ENCODE peak calls at places on chromosomes 13 and 19, in six cellular contexts. B is astrocyte of the cerebellum, O is GM23248, V is stomach, U is lung, N is dorsolateral prefrontal cortex. A is an unnamed sample.

GRCh38 chr13:51101636-51102218 is 9.3 kb downstream of the C13orf42 start:
- DNase-seq in B (no peak), O (no peak), V (no peak), U (no peak), N (no peak), A (no peak)

GRCh38 chr13:73169971-73170370 is 111.2 kb downstream of the KLF5 start:
- DNase-seq in B (no peak), O (no peak), V (no peak), U (no peak), N (no peak), A (no peak)

GRCh38 chr13:101053289-101053688 is 363.0 kb downstream of the NALCN start:
- DNase-seq in B (no peak), O (peak; percentile 11), V (no peak), U (no peak), N (no peak), A (peak; percentile 45)

GRCh38 chr19:46297700-46298476 is 1.0 kb downstream of the HIF3A start:
- DNase-seq in B (no peak), O (no peak), V (peak; percentile 50), U (peak; percentile 71), N (peak; percentile 38), A (peak; percentile 45)

GRCh38 chr19:1863638-1864479 is 480 bp upstream of the KLF16 start:
- DNase-seq in B (peak; percentile 78), O (peak; percentile 97), V (peak; percentile 91), U (peak; percentile 89), N (peak; percentile 77), A (peak; percentile 97)

GRCh38 chr19:41682437-41682836 is 5.6 kb downstream of the CEACAM7 start:
- DNase-seq in B (no peak), O (no peak), V (no peak), U (no peak), N (no peak), A (no peak)

GRCh38 chr13:96632536-96633320 is 361.5 kb downstream of the OXGR1 start:
- DNase-seq in B (peak; percentile 54), O (no peak), V (no peak), U (no peak), N (peak; percentile 9), A (no peak)

GRCh38 chr13:60019119-60019993 is 144.4 kb downstream of the DIAPH3 start:
- DNase-seq in B (peak; percentile 6), O (no peak), V (no peak), U (no peak), N (no peak), A (peak; percentile 27)

GRCh38 chr13:46171739-46172138 is 10.2 kb downstream of the LCP1 start:
- DNase-seq in B (no peak), O (no peak), V (no peak), U (no peak), N (no peak), A (no peak)
- H3K4me3 ChIP-seq in B (no peak overlapping the region), O (no peak overlapping the region), V (no peak overlapping the region), U (no peak overlapping the region), N (no peak overlapping the region), A (no peak overlapping the region)

GRCh38 chr13:56020425-56020824 is 1120.3 kb upstream of the PRR20A start:
- DNase-seq in B (no peak), O (no peak), V (no peak), U (no peak), N (no peak), A (no peak)
- H3K4me3 ChIP-seq in B (no peak overlapping the region), O (no peak overlapping the region), V (no peak overlapping the region), U (no peak overlapping the region), N (no peak overlapping the region), A (no peak overlapping the region)

GRCh38 chr19:15199219-15199651 is 1.6 kb downstream of the NOTCH3 start:
- DNase-seq in B (no peak), O (no peak), V (no peak), U (no peak), N (no peak), A (no peak)
- H3K4me3 ChIP-seq in B (peak overlapping the region; percentile 58), O (peak overlapping the region; percentile 86), V (peak overlapping the region; percentile 46), U (peak overlapping the region; percentile 14), N (peak overlapping the region; percentile 56), A (peak overlapping the region; percentile 8)

GRCh38 chr13:110055089-110055488 is 251.9 kb downstream of the COL4A1 start:
- DNase-seq in B (no peak), O (peak; percentile 33), V (no peak), U (no peak), N (no peak), A (no peak)

GRCh38 chr13:110061270-110061669 is 245.7 kb downstream of the COL4A1 start:
- DNase-seq in B (no peak), O (no peak), V (no peak), U (no peak), N (no peak), A (no peak)

GRCh38 chr13:110054041-110054440 is 252.9 kb downstream of the COL4A1 start:
- DNase-seq in B (no peak), O (no peak), V (no peak), U (no peak), N (no peak), A (no peak)

GRCh38 chr13:110057052-110057451 is 249.9 kb downstream of the COL4A1 start:
- DNase-seq in B (no peak), O (no peak), V (no peak), U (no peak), N (no peak), A (no peak)

GRCh38 chr13:110056640-110057039 is 250.3 kb downstream of the COL4A1 start:
- DNase-seq in B (no peak), O (no peak), V (no peak), U (no peak), N (no peak), A (no peak)
- H3K4me3 ChIP-seq in B (no peak overlapping the region), O (no peak overlapping the region), V (no peak overlapping the region), U (no peak overlapping the region), N (peak overlapping the region; percentile 2), A (no peak overlapping the region)

GRCh38 chr19:30718728-30719127 is 346.5 kb downstream of the ZNF536 start:
- DNase-seq in B (no peak), O (no peak), V (no peak), U (no peak), N (no peak), A (no peak)
- H3K4me3 ChIP-seq in B (peak overlapping the region; percentile 54), O (peak overlapping the region; percentile 87), V (peak overlapping the region; percentile 75), U (no peak overlapping the region), N (peak overlapping the region; percentile 79), A (peak overlapping the region; percentile 88)

DNA sequence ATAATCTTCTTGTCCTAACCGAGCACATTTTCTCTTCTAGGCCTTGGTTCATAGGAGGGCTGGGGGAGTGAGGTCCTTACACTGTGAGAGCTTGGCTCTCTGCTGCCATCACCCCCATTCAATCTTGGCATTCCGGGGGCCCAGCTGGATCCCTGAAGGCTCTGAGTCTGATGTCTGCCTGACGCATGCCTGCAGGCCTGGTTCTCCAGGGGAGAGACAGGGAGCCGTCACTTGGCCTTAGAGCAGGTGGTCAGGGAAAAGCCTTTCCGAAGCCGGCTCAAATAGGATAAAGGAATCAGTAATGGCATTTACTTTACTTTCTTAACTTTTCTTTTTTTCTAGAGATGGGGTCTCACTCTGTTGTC is 110.5 kb downstream of the KDM4B start:
- DNase-seq in B (no peak), O (no peak), V (no peak), U (no peak), N (no peak), A (no peak)
- H3K4me3 ChIP-seq in B (no peak overlapping the region), O (no peak overlapping the region), V (no peak overlapping the region), U (no peak overlapping the region), N (no peak overlapping the region), A (no peak overlapping the region)

GRCh38 chr13:44156294-44156658 is 217.3 kb upstream of the SERP2 start:
- DNase-seq in B (no peak), O (no peak), V (no peak), U (no peak), N (no peak), A (no peak)

GRCh38 chr13:44153536-44153935 is 220.1 kb upstream of the SERP2 start:
- DNase-seq in B (no peak), O (no peak), V (no peak), U (no peak), N (no peak), A (no peak)

GRCh38 chr13:44157614-44158013 is 216.0 kb upstream of the SERP2 start:
- DNase-seq in B (no peak), O (no peak), V (no peak), U (no peak), N (no peak), A (no peak)

GRCh38 chr13:44158055-44158655 is 215.5 kb upstream of the SERP2 start:
- DNase-seq in B (no peak), O (no peak), V (no peak), U (no peak), N (no peak), A (no peak)

GRCh38 chr13:44155422-44156293 is 218.0 kb upstream of the SERP2 start:
- DNase-seq in B (no peak), O (peak; percentile 69), V (peak; percentile 70), U (peak; percentile 76), N (no peak), A (no peak)
- H3K4me3 ChIP-seq in B (no peak overlapping the region), O (peak overlapping the region; percentile 63), V (peak overlapping the region; percentile 2), U (no peak overlapping the region), N (peak overlapping the region; percentile 40), A (peak overlapping the region; percentile 72)

GRCh38 chr19:14434157-14434501 is 1.0 kb downstream of the PKN1 start:
- DNase-seq in B (no peak), O (peak; percentile 43), V (peak; percentile 28), U (no peak), N (no peak), A (peak; percentile 12)

GRCh38 chr19:14435320-14436050 is 2.4 kb downstream of the PKN1 start:
- DNase-seq in B (no peak), O (no peak), V (no peak), U (no peak), N (no peak), A (no peak)

GRCh38 chr19:14432817-14433453 is at the start of gene PKN1:
- DNase-seq in B (no peak), O (peak; percentile 75), V (peak; percentile 57), U (no peak), N (peak; percentile 41), A (peak; percentile 77)

GRCh38 chr19:14433454-14434156 is 499 bp downstream of the PKN1 start:
- DNase-seq in B (no peak), O (peak; percentile 39), V (peak; percentile 62), U (no peak), N (no peak), A (peak; percentile 34)

DNA sequence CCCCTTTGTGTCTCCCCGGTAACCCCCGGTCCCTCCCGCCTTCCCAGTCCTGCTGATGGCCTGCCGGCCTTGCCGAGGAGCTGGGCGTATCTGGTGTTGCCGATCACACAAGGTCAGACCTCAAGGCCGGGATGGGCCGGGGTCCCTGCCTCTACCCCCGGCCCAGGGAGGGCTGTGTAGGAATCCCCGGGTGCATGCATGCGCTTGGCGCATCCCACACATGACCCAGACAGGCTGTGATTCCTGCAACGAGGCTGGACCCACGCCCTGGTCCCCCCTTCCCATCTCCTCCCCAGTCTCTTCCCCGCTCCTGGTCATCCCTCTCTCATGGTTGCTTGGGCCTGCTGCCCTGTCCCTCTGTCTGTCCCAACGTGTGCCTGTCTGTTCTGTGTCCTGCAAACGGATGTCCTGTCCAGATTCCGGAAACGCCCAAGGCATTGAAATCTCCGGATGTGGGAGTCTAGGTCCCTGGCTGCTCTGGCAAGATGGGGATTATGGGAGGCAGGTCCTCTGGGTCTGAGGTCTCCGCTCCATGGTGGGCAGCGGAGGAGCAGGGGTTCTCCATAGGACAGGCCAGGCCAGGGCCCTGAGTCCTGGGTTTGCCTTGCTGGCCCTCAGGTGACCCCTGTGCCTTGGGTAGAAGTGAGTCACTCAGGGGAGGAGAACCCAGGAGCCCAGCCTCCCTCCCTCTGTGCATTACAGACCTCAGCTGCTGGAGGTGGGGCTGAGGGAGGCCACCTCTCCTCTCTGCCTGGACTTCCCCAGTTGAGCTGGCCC is 1.6 kb downstream of the PKN1 start:
- DNase-seq in B (peak; percentile 12), O (peak; percentile 92), V (peak; percentile 71), U (peak; percentile 66), N (no peak), A (peak; percentile 64)
- H3K4me3 ChIP-seq in B (peak overlapping the region; percentile 64), O (peak overlapping the region; percentile 82), V (peak overlapping the region; percentile 94), U (peak overlapping the region; percentile 82), N (peak overlapping the region; percentile 91), A (peak overlapping the region; percentile 86)